ENCODE peak calls at places on chromosomes 4 and X, in six cellular contexts. U is H1, Z is HepG2, I is K562, X is GM12892, H is GM12878. G is an unnamed sample.

GRCh38 chrX:150148749-150149672 is 210.7 kb upstream of the EOLA2 start:
- DNase-seq in U (no peak), Z (no peak), X (no peak), H (no peak), I (no peak), G (no peak)

GRCh38 chr4:122821097-122821496 is 5.5 kb upstream of the FGF2 start:
- DNase-seq in H (no peak), I (peak), X (no peak), Z (no peak), U (no peak), G (no peak)

GRCh38 chr4:80016506-80016905 is 56.5 kb downstream of the ANTXR2 start:
- DNase-seq in Z (no peak), X (no peak), H (no peak), U (no peak), I (no peak), G (no peak)

GRCh38 chrX:41779058-41779564 is 55.1 kb downstream of the GPR82 start:
- DNase-seq in H (no peak), U (no peak), I (no peak), X (no peak), Z (peak), G (no peak)

GRCh38 chrX:78213331-78213730 is 73.9 kb upstream of the TAF9B start:
- DNase-seq in U (no peak), H (no peak), Z (no peak), I (peak), X (no peak), G (no peak)

GRCh38 chr4:101280866-101281600 is 66.3 kb downstream of the PPP3CA start:
- DNase-seq in H (no peak), Z (no peak), X (no peak), U (no peak), I (no peak), G (no peak)

GRCh38 chr4:28350485-28350884 is 1489.8 kb downstream of the STIM2 start:
- DNase-seq in X (no peak), I (no peak), H (no peak), U (no peak), Z (no peak), G (no peak)

GRCh38 chr4:44869985-44870384 is 143.6 kb upstream of the GNPDA2 start:
- DNase-seq in I (no peak), Z (no peak), X (no peak), H (no peak), U (no peak), G (no peak)

GRCh38 chr4:153083447-153083921 is 120.8 kb upstream of the TRIM2 start:
- DNase-seq in X (peak), I (peak), H (peak), U (peak), Z (peak), G (peak)

GRCh38 chr4:52423967-52424366 is 235.1 kb downstream of the USP46 start:
- DNase-seq in U (no peak), I (no peak), X (no peak), Z (no peak), H (peak), G (no peak)

GRCh38 chr4:106478152-106478551 is 109.6 kb upstream of the GIMD1 start:
- DNase-seq in I (no peak), U (no peak), X (no peak), Z (peak), H (no peak), G (no peak)

GRCh38 chrX:149504226-149504914 is 736 bp downstream of the IDS start:
- DNase-seq in I (peak), Z (no peak), X (peak), H (no peak), U (peak), G (peak)

GRCh38 chr4:29927895-29928294 is 792.3 kb upstream of the PCDH7 start:
- DNase-seq in U (no peak), I (no peak), Z (no peak), X (no peak), H (no peak), G (no peak)

GRCh38 chrX:154512879-154513553 is 3.0 kb downstream of the FAM3A start:
- DNase-seq in H (no peak), I (no peak), U (no peak), X (no peak), Z (no peak), G (no peak)

GRCh38 chr4:186823989-186824388 is 100.3 kb upstream of the FAT1 start:
- DNase-seq in Z (peak), X (no peak), H (no peak), I (peak), U (no peak), G (no peak)

GRCh38 chr4:112817933-112818921 is 181.3 kb downstream of the LARP7 start:
- DNase-seq in I (peak), H (peak), U (peak), X (peak), Z (peak), G (peak)

GRCh38 chr4:10666616-10667015 is 18.0 kb downstream of the CLNK start:
- DNase-seq in H (no peak), I (no peak), X (no peak), Z (no peak), U (no peak), G (no peak)

GRCh38 chr4:186137193-186137792 is 32.8 kb downstream of the FAM149A start:
- DNase-seq in U (no peak), Z (no peak), X (no peak), I (no peak), H (no peak), G (no peak)

GRCh38 chr4:51843309-51844156 is 580 bp downstream of the DCUN1D4 start:
- DNase-seq in H (no peak), X (peak), I (peak), Z (peak), U (no peak), G (peak)

GRCh38 chr4:1290165-1290977 is 680 bp downstream of the MAEA start:
- DNase-seq in U (no peak), H (no peak), Z (no peak), X (no peak), I (peak), G (no peak)

GRCh38 chr4:176185068-176185467 is 10.3 kb downstream of the SPATA4 start:
- DNase-seq in Z (no peak), I (no peak), X (no peak), U (no peak), H (no peak), G (no peak)

GRCh38 chr4:110641218-110641617 is 18.3 kb upstream of the PITX2 start:
- DNase-seq in X (no peak), I (no peak), U (peak), Z (no peak), H (no peak), G (no peak)

GRCh38 chr4:17688011-17688441 is 73.6 kb downstream of the MED28 start:
- DNase-seq in Z (no peak), H (no peak), X (no peak), U (no peak), I (no peak), G (no peak)

GRCh38 chrX:73398185-73398914 is 48.5 kb upstream of the CDX4 start:
- DNase-seq in X (no peak), I (no peak), H (no peak), U (no peak), Z (no peak), G (no peak)

GRCh38 chr4:184649971-184650855 is 675 bp downstream of the PRIMPOL start:
- DNase-seq in U (no peak), X (no peak), Z (peak), H (no peak), I (peak), G (no peak)

GRCh38 chr4:10951306-10951705 is 266.7 kb upstream of the CLNK start:
- DNase-seq in X (no peak), Z (no peak), U (no peak), H (no peak), I (no peak), G (no peak)

DNA sequence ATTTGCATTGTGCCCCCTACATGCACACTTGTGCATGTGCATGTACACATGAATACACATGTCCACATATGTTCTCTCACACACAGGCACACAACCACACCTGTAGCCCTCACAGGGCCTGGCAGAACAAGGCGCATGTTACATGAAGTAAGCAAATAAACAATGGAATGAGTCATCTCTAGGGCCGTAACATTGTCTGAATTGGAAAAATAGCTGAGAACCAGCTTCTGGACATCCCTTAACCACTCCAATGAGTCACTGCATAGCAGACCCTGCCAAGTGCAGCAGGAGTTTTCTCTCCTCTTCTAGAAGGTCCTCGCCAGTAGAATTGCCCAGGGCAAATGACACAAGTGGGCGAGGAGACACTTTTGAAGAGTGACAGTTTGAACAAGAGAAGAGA is 66.1 kb downstream of the MAGEA10 start:
- DNase-seq in I (peak), X (no peak), Z (peak), H (no peak), U (no peak), G (no peak)
- TF ChIP-seq TAF1 in I (no peak), X (no peak), Z (no peak), H (no peak), U (no peak), G (no peak)

GRCh38 chr4:74364649-74365491 is at the start of gene EREG:
- DNase-seq in H (no peak), U (peak), I (peak), X (no peak), Z (no peak), G (peak)

GRCh38 chr4:74362347-74362746 is 2.6 kb upstream of the EREG start:
- DNase-seq in U (no peak), X (no peak), I (no peak), H (no peak), Z (no peak), G (no peak)

GRCh38 chr4:74367656-74368055 is 2.7 kb downstream of the EREG start:
- DNase-seq in U (no peak), X (no peak), Z (no peak), I (no peak), H (no peak), G (no peak)

GRCh38 chr4:74366367-74366891 is 1.5 kb downstream of the EREG start:
- DNase-seq in Z (no peak), X (no peak), U (no peak), H (no peak), I (no peak), G (no peak)

GRCh38 chr4:74365761-74366160 is 816 bp downstream of the EREG start:
- DNase-seq in U (peak), X (no peak), Z (no peak), I (peak), H (no peak), G (no peak)
- TF ChIP-seq POLR2A in U (no peak), X (no peak), Z (no peak), I (no peak), H (no peak), G (no peak)

DNA sequence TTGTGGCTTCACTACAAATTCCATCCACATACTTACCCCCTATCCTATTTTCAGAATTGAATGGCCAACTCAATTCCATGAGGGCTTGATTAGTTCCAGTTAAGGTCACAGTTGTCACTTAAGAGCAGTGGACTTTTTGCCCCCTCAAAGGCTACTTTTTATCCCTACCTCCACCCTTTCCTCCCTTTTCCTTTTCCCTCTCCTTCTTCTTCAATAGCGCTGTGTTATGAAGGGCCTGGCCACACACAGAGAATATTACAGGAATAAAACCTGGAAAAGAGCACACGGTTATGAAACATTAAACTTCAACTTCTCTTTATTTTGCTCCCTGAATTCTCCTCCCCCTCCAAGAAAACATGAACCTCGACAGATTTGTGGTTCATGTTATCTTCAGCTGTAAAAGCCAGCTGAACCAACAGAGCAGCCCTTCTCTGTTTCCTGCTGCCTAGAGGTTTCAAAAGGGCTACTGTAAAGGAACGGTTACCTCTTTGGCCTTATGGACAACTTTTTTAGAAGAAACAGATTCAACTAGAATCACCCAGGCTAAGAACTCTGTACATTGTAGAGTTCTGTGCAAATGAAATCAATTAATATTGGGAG is 87.0 kb upstream of the RPL34 start:
- DNase-seq in U (no peak), Z (no peak), I (no peak), H (no peak), X (no peak), G (no peak)
- TF ChIP-seq TAF1 in U (no peak), Z (no peak), I (no peak), H (no peak), X (no peak), G (no peak)

GRCh38 chr4:88592600-88593448 is 544 bp downstream of the HERC3 start:
- DNase-seq in Z (peak), I (peak), U (peak), X (peak), H (peak), G (peak)
- TF ChIP-seq POLR2A in Z (no peak), I (peak), U (no peak), X (no peak), H (peak), G (no peak)